ENCODE peak calls at places on chromosomes 11 and 22, in ten cellular contexts. R is lower lobe of right lung, O is BE2C, E is fibroblast of lung, F is left ventricle myocardium inferior, Z is IMR-90, N is PC-3, W is Peyer's patch, M is breast epithelium, D is mucosa of descending colon. B is an unnamed sample.

GRCh38 chr22:43186272-43187170 is at the start of gene TTLL12:
- DNase-seq in W (peak; percentile 48), N (peak; percentile 23), Z (peak; percentile 21), D (peak; percentile 53), R (peak; percentile 76), M (no peak), E (peak; percentile 37), F (peak; percentile 70), O (peak; percentile 80), B (no peak)

GRCh38 chr11:95058622-95059021 is 8.1 kb upstream of the SRSF8 start:
- DNase-seq in D (no peak), Z (no peak), O (no peak), R (no peak), F (no peak), W (no peak), M (no peak), N (no peak), E (peak; percentile 13), B (no peak)

GRCh38 chr22:43228330-43228729 is 41.4 kb upstream of the TTLL12 start:
- DNase-seq in E (no peak), R (no peak), F (no peak), O (peak; percentile 81), M (no peak), Z (peak; percentile 10), N (peak; percentile 35), D (peak; percentile 31), W (no peak), B (no peak)

GRCh38 chr11:79052539-79052938 is 388.3 kb downstream of the TENM4 start:
- DNase-seq in F (no peak), O (peak; percentile 72), D (no peak), M (no peak), Z (no peak), E (peak; percentile 29), R (no peak), W (no peak), N (peak; percentile 19), B (no peak)

GRCh38 chr11:73312806-73313403 is 4.8 kb downstream of the ARHGEF17 start:
- DNase-seq in M (no peak), F (no peak), W (no peak), D (no peak), R (no peak), N (no peak), E (peak; percentile 50), Z (peak; percentile 72), O (no peak), B (no peak)

GRCh38 chr11:130710442-130711101 is 205.7 kb downstream of the SNX19 start:
- DNase-seq in E (no peak), R (no peak), W (no peak), M (no peak), N (no peak), O (no peak), D (peak; percentile 12), Z (peak; percentile 84), F (no peak), B (no peak)

GRCh38 chr11:35629914-35630313 is 11.7 kb downstream of the FJX1 start:
- DNase-seq in E (peak; percentile 100), N (peak; percentile 99), D (no peak), O (no peak), M (no peak), Z (peak; percentile 100), R (no peak), W (no peak), F (no peak), B (peak; percentile 99)

GRCh38 chr11:36478700-36479329 is 31.3 kb downstream of the TRAF6 start:
- DNase-seq in F (no peak), D (peak; percentile 80), M (no peak), O (peak; percentile 22), W (no peak), E (peak; percentile 43), R (no peak), Z (peak; percentile 59), N (peak; percentile 76), B (peak; percentile 49)

GRCh38 chr11:47035108-47035507 is 98.5 kb downstream of the CSTPP1 start:
- DNase-seq in Z (no peak), E (peak; percentile 66), O (no peak), N (no peak), D (no peak), W (no peak), R (no peak), M (no peak), F (no peak), B (no peak)

GRCh38 chr22:44039566-44040171 is 15.6 kb downstream of the PARVB start:
- DNase-seq in W (no peak), R (no peak), O (no peak), F (no peak), E (no peak), N (no peak), M (no peak), D (no peak), Z (no peak), B (no peak)

GRCh38 chr22:20205964-20206708 is 55.3 kb upstream of the CCDC188 start:
- DNase-seq in O (no peak), D (peak; percentile 84), N (peak; percentile 48), R (peak; percentile 84), W (peak; percentile 73), E (peak; percentile 46), Z (peak; percentile 63), M (no peak), F (peak; percentile 67), B (peak; percentile 77)

GRCh38 chr22:43917523-43917922 is 6.1 kb upstream of the PNPLA3 start:
- DNase-seq in Z (no peak), W (no peak), D (peak; percentile 16), N (no peak), O (no peak), R (no peak), F (no peak), M (no peak), E (no peak), B (no peak)

GRCh38 chr11:74783241-74783871 is 34.7 kb downstream of the RNF169 start:
- DNase-seq in R (no peak), Z (peak; percentile 76), O (no peak), M (no peak), E (peak; percentile 83), D (peak; percentile 27), W (peak; percentile 34), F (no peak), N (peak; percentile 84), B (peak; percentile 80)

GRCh38 chr11:73288873-73289707 is 17.0 kb downstream of the P2RY6 start:
- DNase-seq in D (peak; percentile 58), R (peak; percentile 78), Z (peak; percentile 65), N (peak; percentile 82), W (peak; percentile 77), M (no peak), F (peak; percentile 70), O (peak; percentile 90), E (peak; percentile 85), B (peak; percentile 85)

GRCh38 chr22:49887716-49888115 is 30.5 kb downstream of the ALG12 start:
- DNase-seq in F (no peak), W (no peak), D (no peak), O (no peak), R (no peak), E (no peak), Z (no peak), N (no peak), M (no peak), B (no peak)

GRCh38 chr22:49887074-49887471 is 31.2 kb downstream of the ALG12 start:
- DNase-seq in O (no peak), M (no peak), R (no peak), D (no peak), E (no peak), F (no peak), Z (no peak), N (no peak), W (no peak), B (no peak)

GRCh38 chr22:49885881-49886280 is 32.2 kb downstream of the ZBED4 start:
- DNase-seq in F (no peak), Z (no peak), D (no peak), E (no peak), N (no peak), O (no peak), M (no peak), W (no peak), R (no peak), B (no peak)

GRCh38 chr22:49886346-49887073 is 31.7 kb downstream of the ALG12 start:
- DNase-seq in O (no peak), F (no peak), M (no peak), W (no peak), R (no peak), E (no peak), Z (no peak), D (no peak), N (no peak), B (no peak)

GRCh38 chr22:49889071-49889470 is 29.2 kb downstream of the ALG12 start:
- DNase-seq in W (no peak), D (no peak), F (no peak), N (no peak), M (no peak), E (peak; percentile 70), O (no peak), Z (no peak), R (no peak), B (no peak)
- H3K36me3 ChIP-seq in W (peaks cover 40% of the 10 kb centered on the region), D (no peaks in the 10 kb centered on the region), F (peaks cover 55% of the 10 kb centered on the region), N (no peaks in the 10 kb centered on the region), M (no peaks in the 10 kb centered on the region), E (peaks cover 18% of the 10 kb centered on the region), O (peaks cover 74% of the 10 kb centered on the region), Z (peaks cover 49% of the 10 kb centered on the region), R (peaks cover 56% of the 10 kb centered on the region), B (peaks cover 29% of the 10 kb centered on the region)

DNA sequence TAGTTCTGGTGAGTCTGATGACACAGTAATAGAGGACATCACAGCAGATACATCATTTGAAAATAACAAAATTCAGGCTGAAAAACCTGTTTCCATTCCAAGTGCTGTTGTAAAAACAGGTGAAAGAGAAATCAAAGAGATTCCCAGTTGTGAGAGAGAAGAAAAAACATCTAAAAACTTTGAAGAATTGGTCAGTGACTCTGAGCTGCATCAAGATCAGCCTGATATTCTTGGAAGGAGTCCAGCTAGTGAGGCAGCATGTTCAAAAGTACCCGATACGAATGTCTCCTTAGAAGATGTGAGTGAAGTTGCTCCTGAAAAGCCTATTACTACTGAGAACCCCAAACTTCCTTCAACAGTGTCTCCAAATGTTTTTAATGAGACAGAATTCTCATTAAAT is 38.7 kb downstream of the RTN3 start:
- DNase-seq in R (no peak), Z (peak; percentile 63), M (no peak), F (no peak), D (no peak), N (no peak), E (peak; percentile 66), W (no peak), O (no peak), B (no peak)
- TF ChIP-seq CTCF in R (no peak), Z (no peak), M (no peak), F (no peak), D (no peak), N (no peak), E (no peak), W (no peak), O (no peak), B (no peak)

DNA sequence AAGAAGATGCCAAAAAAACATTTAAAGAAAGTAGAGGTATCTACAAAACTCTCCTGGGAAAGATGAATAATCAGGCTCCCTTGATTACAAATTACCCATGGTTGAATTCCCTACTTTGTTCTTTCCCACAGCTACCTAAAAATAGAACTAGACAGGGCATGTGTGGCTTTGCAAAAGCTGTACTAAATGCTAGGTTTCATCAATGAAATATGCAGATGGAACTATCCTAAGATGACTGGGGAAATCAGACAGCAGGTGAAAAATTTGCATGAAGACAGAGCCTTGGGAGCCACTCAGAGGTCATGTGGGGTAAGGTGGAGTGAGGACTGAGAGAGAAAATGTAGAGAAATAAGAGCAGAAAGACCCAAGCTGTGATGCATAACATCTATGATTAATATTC is 14.7 kb downstream of the LAYN start:
- DNase-seq in D (no peak), E (peak; percentile 93), F (no peak), M (no peak), Z (peak; percentile 79), R (no peak), N (peak; percentile 55), W (no peak), O (no peak), B (peak; percentile 96)
- H3K36me3 ChIP-seq in D (no peaks in the 10 kb centered on the region), E (peaks cover 13% of the 10 kb centered on the region), F (peaks cover 5% of the 10 kb centered on the region), M (no peaks in the 10 kb centered on the region), Z (peaks cover 38% of the 10 kb centered on the region), R (peaks cover 2% of the 10 kb centered on the region), N (peaks cover 5% of the 10 kb centered on the region), W (peaks cover 5% of the 10 kb centered on the region), O (no peaks in the 10 kb centered on the region), B (no peaks in the 10 kb centered on the region)

GRCh38 chr11:102914238-102915043 is 39.7 kb upstream of the MMP12 start:
- DNase-seq in N (peak; percentile 76), R (no peak), Z (peak; percentile 56), W (no peak), E (peak; percentile 31), F (no peak), M (no peak), O (no peak), D (peak; percentile 53), B (peak; percentile 55)
- TF ChIP-seq CTCF in N (peak; percentile 93), R (peak; percentile 61), Z (peak; percentile 68), W (peak; percentile 72), E (peak; percentile 82), F (peak; percentile 60), M (no peak), O (peak; percentile 57), D (peak; percentile 29), B (peak; percentile 79)

B was measured in bronchial epithelial cell.